ENCODE peak calls at places on chromosome 22, in six cellular contexts. Z is transverse colon; Y is activated CD8-positive, alpha-beta memory T cell treated with anti-CD3 and anti-CD28 coated beads, Interleukin-2, amount 50 U/mL, for 4 hours; F is iris pigment epithelial cell; V is GM10248; C is HS-27A. L is an unnamed sample.
A peak's percentile ranks its signal among the peaks of the same experiment; 100 is the strongest.

GRCh38 chr22:42937164-42937854 is 77.6 kb downstream of the PACSIN2 start:
- DNase-seq in Z (peak; percentile 70), Y (peak; percentile 21), F (peak; percentile 94), V (peak; percentile 62), C (peak; percentile 35), L (no peak)

GRCh38 chr22:47837703-47838102 is 1075.3 kb downstream of the TBC1D22A start:
- DNase-seq in Z (no peak), Y (no peak), F (peak; percentile 27), V (no peak), C (no peak), L (no peak)

GRCh38 chr22:45208993-45209838 is 31.5 kb downstream of the KIAA0930 start:
- DNase-seq in Z (no peak), Y (peak; percentile 31), F (peak; percentile 88), V (no peak), C (no peak), L (no peak)

GRCh38 chr22:38699784-38700183 is 959 bp downstream of the JOSD1 start:
- DNase-seq in Z (no peak), Y (no peak), F (peak; percentile 45), V (no peak), C (no peak), L (no peak)

GRCh38 chr22:18056161-18056666 is 21.6 kb upstream of the PEX26 start:
- DNase-seq in Z (peak; percentile 57), Y (no peak), F (peak; percentile 53), V (peak; percentile 46), C (no peak), L (no peak)

GRCh38 chr22:45828836-45829235 is 148.1 kb downstream of the WNT7B start:
- DNase-seq in Z (no peak), Y (no peak), F (peak; percentile 36), V (no peak), C (peak; percentile 15), L (no peak)

GRCh38 chr22:42067706-42068350 is 2.8 kb downstream of the NAGA start:
- DNase-seq in Z (no peak), Y (no peak), F (no peak), V (no peak), C (no peak), L (no peak)

GRCh38 chr22:49480340-49480739 is 347.3 kb downstream of the BRD1 start:
- DNase-seq in Z (no peak), Y (no peak), F (no peak), V (no peak), C (no peak), L (no peak)

GRCh38 chr22:23098718-23099524 is 28.6 kb downstream of the GNAZ start:
- DNase-seq in Z (peak; percentile 56), Y (no peak), F (no peak), V (no peak), C (no peak), L (no peak)

GRCh38 chr22:35555351-35555915 is 14.8 kb downstream of the RASD2 start:
- DNase-seq in Z (no peak), Y (no peak), F (peak; percentile 25), V (no peak), C (no peak), L (no peak)

GRCh38 chr22:41123151-41123550 is 30.8 kb downstream of the EP300 start:
- DNase-seq in Z (no peak), Y (no peak), F (peak; percentile 23), V (no peak), C (no peak), L (no peak)

GRCh38 chr22:25661067-25661466 is 80.9 kb upstream of the MYO18B start:
- DNase-seq in Z (no peak), Y (no peak), F (no peak), V (no peak), C (no peak), L (no peak)

GRCh38 chr22:33302049-33302545 is 243.9 kb upstream of the SYN3 start:
- DNase-seq in Z (peak; percentile 85), Y (peak; percentile 29), F (peak; percentile 36), V (peak; percentile 78), C (no peak), L (no peak)

GRCh38 chr22:36184433-36185035 is 17.1 kb downstream of the APOL4 start:
- DNase-seq in Z (no peak), Y (no peak), F (peak; percentile 32), V (no peak), C (no peak), L (no peak)

GRCh38 chr22:30565341-30565740 is 9.1 kb downstream of the GAL3ST1 start:
- DNase-seq in Z (no peak), Y (no peak), F (peak; percentile 24), V (no peak), C (no peak), L (no peak)

L was measured in kidney epithelial cell.